ENCODE peak calls at places on chromosomes 2 and 18, in nine cellular contexts. D is K562, P is GM13976, N is PC-3, T is MCF 10A, R is neural crest cell, V is heart left ventricle, B is Panc1, O is glutamatergic neuron. Y is an unnamed sample.
A peak's percentile ranks its signal among the peaks of the same experiment; 100 is the strongest.

GRCh38 chr2:100786297-100786658 is 33.7 kb upstream of the NPAS2 start:
- DNase-seq in D (no peak), P (no peak), N (peak; percentile 96), T (peak; percentile 91), R (no peak), V (no peak), B (no peak), O (no peak), Y (no peak)

GRCh38 chr2:201821080-201821479 is 14.7 kb downstream of the CDK15 start:
- DNase-seq in D (no peak), P (no peak), N (no peak), T (no peak), R (no peak), V (no peak), B (no peak), O (no peak), Y (no peak)

GRCh38 chr2:238174701-238175100 is 15.9 kb downstream of the ERFE start:
- DNase-seq in D (no peak), P (no peak), N (no peak), T (no peak), R (no peak), V (no peak), B (no peak), O (no peak), Y (no peak)

GRCh38 chr2:128424406-128424805 is 105.7 kb upstream of the HS6ST1 start:
- DNase-seq in D (no peak), P (no peak), N (no peak), T (no peak), R (no peak), V (no peak), B (no peak), O (no peak), Y (no peak)

GRCh38 chr18:12076424-12077140 is 17.1 kb upstream of the ANKRD62 start:
- DNase-seq in D (no peak), P (peak; percentile 55), N (peak; percentile 46), T (no peak), R (peak; percentile 36), V (peak; percentile 62), B (no peak), O (peak; percentile 68), Y (no peak)

GRCh38 chr2:43905871-43906270 is 67.1 kb downstream of the ABCG8 start:
- DNase-seq in D (no peak), P (no peak), N (no peak), T (no peak), R (no peak), V (no peak), B (no peak), O (no peak), Y (no peak)

GRCh38 chr2:63257473-63257872 is 206.8 kb downstream of the OTX1 start:
- DNase-seq in D (no peak), P (peak; percentile 10), N (no peak), T (no peak), R (no peak), V (no peak), B (no peak), O (no peak), Y (no peak)

GRCh38 chr2:28666496-28667184 is 85.0 kb upstream of the PPP1CB start:
- DNase-seq in D (no peak), P (no peak), N (no peak), T (no peak), R (no peak), V (no peak), B (no peak), O (no peak), Y (no peak)

GRCh38 chr2:180663016-180663471 is 317.4 kb upstream of the UBE2E3 start:
- DNase-seq in D (no peak), P (no peak), N (peak; percentile 63), T (no peak), R (no peak), V (no peak), B (no peak), O (no peak), Y (no peak)

GRCh38 chr2:204114294-204114693 is 177.7 kb downstream of the ICOS start:
- DNase-seq in D (no peak), P (no peak), N (no peak), T (no peak), R (no peak), V (no peak), B (no peak), O (no peak), Y (no peak)

GRCh38 chr2:74708883-74709282 is 54.8 kb downstream of the SEMA4F start:
- DNase-seq in D (no peak), P (no peak), N (peak; percentile 82), T (peak; percentile 84), R (no peak), V (no peak), B (no peak), O (no peak), Y (no peak)

GRCh38 chr18:14939141-14939540 is 191.2 kb downstream of the ANKRD30B start:
- DNase-seq in D (no peak), P (no peak), N (no peak), T (no peak), R (no peak), V (no peak), B (no peak), O (no peak), Y (no peak)

GRCh38 chr2:37982847-37983246 is 57.8 kb downstream of the RMDN2 start:
- DNase-seq in D (no peak), P (no peak), N (no peak), T (no peak), R (no peak), V (no peak), B (no peak), O (no peak), Y (no peak)

GRCh38 chr2:37984176-37984575 is 59.1 kb downstream of the RMDN2 start:
- DNase-seq in D (no peak), P (no peak), N (no peak), T (no peak), R (no peak), V (no peak), B (no peak), O (no peak), Y (no peak)

GRCh38 chr2:37983719-37984118 is 58.6 kb downstream of the RMDN2 start:
- DNase-seq in D (no peak), P (no peak), N (no peak), T (no peak), R (no peak), V (no peak), B (no peak), O (no peak), Y (no peak)

GRCh38 chr2:37985333-37985732 is 60.2 kb downstream of the RMDN2 start:
- DNase-seq in D (no peak), P (peak; percentile 12), N (peak; percentile 52), T (peak; percentile 76), R (no peak), V (no peak), B (no peak), O (no peak), Y (no peak)

GRCh38 chr2:37984589-37984988 is 59.5 kb downstream of the RMDN2 start:
- DNase-seq in D (no peak), P (no peak), N (peak; percentile 41), T (peak; percentile 25), R (no peak), V (no peak), B (no peak), O (no peak), Y (no peak)
- TF ChIP-seq CTCF in D (peak; percentile 23), P (no peak), N (peak; percentile 60), T (peak; percentile 24), R (no peak), V (no peak), B (peak; percentile 23), O (no peak), Y (no peak)

GRCh38 chr2:9280204-9280603 is 73.6 kb downstream of the ASAP2 start:
- DNase-seq in D (no peak), P (no peak), N (no peak), T (no peak), R (no peak), V (no peak), B (no peak), O (no peak), Y (no peak)

GRCh38 chr2:9279426-9279825 is 72.8 kb downstream of the ASAP2 start:
- DNase-seq in D (no peak), P (no peak), N (no peak), T (no peak), R (no peak), V (no peak), B (no peak), O (no peak), Y (no peak)

GRCh38 chr2:9276901-9277455 is 70.4 kb downstream of the ASAP2 start:
- DNase-seq in D (no peak), P (no peak), N (no peak), T (no peak), R (no peak), V (no peak), B (no peak), O (no peak), Y (no peak)

GRCh38 chr2:9276074-9276473 is 69.5 kb downstream of the ASAP2 start:
- DNase-seq in D (no peak), P (no peak), N (no peak), T (no peak), R (no peak), V (no peak), B (no peak), O (no peak), Y (no peak)

DNA sequence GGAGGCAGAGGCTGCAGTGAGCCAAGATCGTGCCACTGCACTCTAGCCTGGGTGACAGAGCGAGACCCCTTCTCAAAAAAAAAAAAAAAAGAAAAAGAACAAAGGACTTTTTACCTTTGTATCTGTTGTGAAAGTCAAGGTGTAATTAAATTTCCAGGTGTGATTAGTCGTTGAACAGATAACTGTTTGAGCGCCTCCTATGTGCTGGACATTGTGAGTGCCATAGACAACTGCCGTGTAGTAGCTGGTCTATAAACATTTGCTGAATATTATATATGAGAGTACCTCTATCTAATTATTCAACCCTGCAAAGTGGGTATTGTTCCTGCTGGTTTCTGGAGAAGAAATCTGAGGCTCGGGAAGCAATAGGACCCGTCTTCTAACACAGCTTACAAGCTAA is 71.8 kb downstream of the ASAP2 start:
- DNase-seq in D (no peak), P (no peak), N (no peak), T (no peak), R (no peak), V (no peak), B (no peak), O (no peak), Y (no peak)
- TF ChIP-seq CTCF in D (peak; percentile 23), P (no peak), N (peak; percentile 20), T (no peak), R (no peak), V (no peak), B (peak; percentile 23), O (no peak), Y (no peak)

GRCh38 chr2:170966648-170967396 is 37.8 kb downstream of the GORASP2 start:
- DNase-seq in D (peak; percentile 47), P (no peak), N (peak; percentile 30), T (peak; percentile 21), R (no peak), V (no peak), B (no peak), O (peak; percentile 52), Y (no peak)
- TF ChIP-seq CTCF in D (peak; percentile 42), P (no peak), N (peak; percentile 40), T (no peak), R (peak; percentile 24), V (no peak), B (peak; percentile 63), O (peak; percentile 60), Y (no peak)

DNA sequence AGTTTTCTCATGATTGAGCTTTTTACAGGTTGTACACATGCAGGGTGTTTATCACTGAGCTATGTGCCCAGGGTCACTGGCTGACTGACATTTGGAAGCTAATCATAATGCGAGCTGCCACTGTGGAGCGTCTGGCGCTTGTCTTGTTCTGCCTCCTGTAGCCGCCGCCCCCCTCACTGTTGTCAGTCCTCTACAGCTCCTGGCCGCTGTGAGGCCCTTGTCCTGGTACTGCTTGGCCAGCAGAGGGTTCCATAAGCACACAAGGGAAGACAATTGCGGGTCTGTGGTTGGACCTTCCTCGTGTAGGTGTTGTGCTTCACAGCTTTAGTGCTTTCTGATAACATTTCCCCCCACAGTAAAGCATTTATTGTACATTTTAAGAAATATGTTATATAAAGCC is 105.6 kb upstream of the LDLRAD4 start:
- DNase-seq in D (peak; percentile 75), P (no peak), N (peak; percentile 26), T (no peak), R (peak; percentile 69), V (peak; percentile 81), B (no peak), O (peak; percentile 90), Y (no peak)
- TF ChIP-seq CTCF in D (peak; percentile 39), P (no peak), N (peak; percentile 52), T (no peak), R (peak; percentile 64), V (peak; percentile 61), B (peak; percentile 47), O (no peak), Y (no peak)

Y was measured in mesothelial cell of epicardium.